ENCODE peak calls at places on chromosome 2, in six cellular contexts. Z, K, G, U, S and W are unnamed samples.

GRCh38 chr2:159973325-159973724 is 89.1 kb downstream of the PLA2R1 start:
- DNase-seq in Z (no peak), K (no peak), G (no peak), U (no peak), S (no peak), W (no peak)

GRCh38 chr2:13681936-13682335 is 950.6 kb upstream of the LRATD1 start:
- DNase-seq in Z (no peak), K (no peak), G (no peak), U (peak), S (no peak), W (no peak)

GRCh38 chr2:73307720-73308119 is 14.4 kb upstream of the EGR4 start:
- DNase-seq in Z (no peak), K (no peak), G (no peak), U (no peak), S (no peak), W (no peak)

GRCh38 chr2:218780851-218781690 is 876 bp upstream of the CYP27A1 start:
- DNase-seq in Z (peak), K (no peak), G (no peak), U (peak), S (no peak), W (no peak)

GRCh38 chr2:62197609-62198236 is 1.8 kb downstream of the B3GNT2 start:
- DNase-seq in Z (peak), K (no peak), G (peak), U (no peak), S (peak), W (no peak)

GRCh38 chr2:133434962-133435668 is 133.1 kb downstream of the NCKAP5 start:
- DNase-seq in Z (no peak), K (no peak), G (no peak), U (no peak), S (no peak), W (no peak)

GRCh38 chr2:200397785-200398184 is 91.3 kb downstream of the SPATS2L start:
- DNase-seq in Z (no peak), K (no peak), G (no peak), U (peak), S (no peak), W (no peak)

GRCh38 chr2:237139123-237139675 is 53.5 kb downstream of the COPS8 start:
- DNase-seq in Z (no peak), K (no peak), G (no peak), U (no peak), S (no peak), W (no peak)

GRCh38 chr2:55618649-55619055 is 1.2 kb upstream of the PPP4R3B start:
- DNase-seq in Z (peak), K (peak), G (peak), U (peak), S (peak), W (no peak)

GRCh38 chr2:47551800-47552525 is 149.0 kb downstream of the MSH2 start:
- DNase-seq in Z (no peak), K (no peak), G (no peak), U (no peak), S (no peak), W (no peak)

GRCh38 chr2:205357732-205358131 is 324.6 kb upstream of the NRP2 start:
- DNase-seq in Z (no peak), K (no peak), G (no peak), U (no peak), S (no peak), W (no peak)

GRCh38 chr2:163173591-163173990 is 335.0 kb upstream of the KCNH7 start:
- DNase-seq in Z (no peak), K (no peak), G (no peak), U (no peak), S (no peak), W (no peak)

GRCh38 chr2:20025065-20025786 is 12.8 kb upstream of the MATN3 start:
- DNase-seq in Z (no peak), K (no peak), G (no peak), U (no peak), S (no peak), W (no peak)

GRCh38 chr2:196399736-196400691 is 228.6 kb upstream of the STK17B start:
- DNase-seq in Z (peak), K (peak), G (no peak), U (peak), S (peak), W (no peak)

GRCh38 chr2:187918996-187919821 is 365.0 kb upstream of the TFPI start:
- DNase-seq in Z (no peak), K (no peak), G (no peak), U (no peak), S (no peak), W (no peak)

GRCh38 chr2:26613241-26614204 is 27.6 kb downstream of the CIB4 start:
- DNase-seq in Z (no peak), K (no peak), G (no peak), U (peak), S (no peak), W (peak)

GRCh38 chr2:62727876-62728566 is 22.5 kb downstream of the EHBP1 start:
- DNase-seq in Z (no peak), K (no peak), G (no peak), U (no peak), S (no peak), W (no peak)

GRCh38 chr2:39913648-39914456 is 134.8 kb upstream of the THUMPD2 start:
- DNase-seq in Z (no peak), K (peak), G (no peak), U (peak), S (peak), W (no peak)